ENCODE peak calls at places on chromosome X, in eight cellular contexts. N, X, T, R, M, F, Z and A are unnamed samples.

GRCh38 chrX:18119856-18120255 is 100.8 kb downstream of the BEND2 start:
- DNase-seq in N (no peak), X (no peak), T (peak; percentile 31), R (no peak), M (no peak), F (no peak), Z (no peak), A (no peak)

GRCh38 chrX:46251755-46252154 is 293.5 kb downstream of the ZNF674 start:
- DNase-seq in N (no peak), X (peak; percentile 13), T (peak; percentile 58), R (peak; percentile 5), M (no peak), F (no peak), Z (peak; percentile 13), A (no peak)

GRCh38 chrX:34365482-34365881 is 233.4 kb upstream of the FAM47A start:
- DNase-seq in N (no peak), X (peak; percentile 59), T (peak; percentile 30), R (no peak), M (no peak), F (no peak), Z (peak; percentile 43), A (no peak)

GRCh38 chrX:138794285-138794684 is 82.8 kb upstream of the FGF13 start:
- DNase-seq in N (no peak), X (no peak), T (peak; percentile 10), R (no peak), M (no peak), F (no peak), Z (no peak), A (no peak)

GRCh38 chrX:101745046-101745445 is 85.4 kb upstream of the ARMCX2 start:
- DNase-seq in N (no peak), X (peak; percentile 2), T (no peak), R (no peak), M (no peak), F (no peak), Z (no peak), A (no peak)

GRCh38 chrX:2958199-2958598 is 29.1 kb upstream of the ARSD start:
- DNase-seq in N (no peak), X (no peak), T (no peak), R (no peak), M (no peak), F (no peak), Z (no peak), A (no peak)

GRCh38 chrX:74023203-74023602 is 280.8 kb upstream of the ZCCHC13 start:
- DNase-seq in N (no peak), X (no peak), T (no peak), R (no peak), M (no peak), F (no peak), Z (no peak), A (no peak)

GRCh38 chrX:154056739-154057367 is 37.2 kb upstream of the IRAK1 start:
- DNase-seq in N (no peak), X (peak; percentile 34), T (no peak), R (no peak), M (no peak), F (no peak), Z (peak; percentile 47), A (no peak)

GRCh38 chrX:27598312-27598711 is 8.2 kb downstream of the DCAF8L2 start:
- DNase-seq in N (no peak), X (peak; percentile 57), T (no peak), R (no peak), M (no peak), F (no peak), Z (peak; percentile 16), A (no peak)

GRCh38 chrX:97639526-97639925 is 755.8 kb downstream of the RPA4 start:
- DNase-seq in N (no peak), X (no peak), T (no peak), R (no peak), M (no peak), F (no peak), Z (no peak), A (no peak)

GRCh38 chrX:131747173-131747572 is 203.3 kb downstream of the OR13H1 start:
- DNase-seq in N (peak; percentile 88), X (no peak), T (peak; percentile 91), R (peak; percentile 62), M (peak; percentile 89), F (peak; percentile 71), Z (no peak), A (peak; percentile 19)

GRCh38 chrX:107556967-107557366 is 71.3 kb upstream of the PRPS1 start:
- DNase-seq in N (no peak), X (no peak), T (no peak), R (no peak), M (no peak), F (no peak), Z (no peak), A (no peak)

GRCh38 chrX:8586953-8587352 is 122.3 kb downstream of the VCX3B start:
- DNase-seq in N (no peak), X (no peak), T (no peak), R (no peak), M (no peak), F (no peak), Z (no peak), A (no peak)

GRCh38 chrX:124212622-124213021 is 119.8 kb upstream of the TEX13D start:
- DNase-seq in N (no peak), X (no peak), T (no peak), R (no peak), M (no peak), F (no peak), Z (no peak), A (no peak)

GRCh38 chrX:132086717-132087116 is 41.1 kb downstream of the FRMD7 start:
- DNase-seq in N (no peak), X (peak; percentile 48), T (peak; percentile 65), R (no peak), M (no peak), F (no peak), Z (no peak), A (no peak)

GRCh38 chrX:130060122-130061069 is 49.9 kb downstream of the ELF4 start:
- DNase-seq in N (peak; percentile 95), X (peak; percentile 59), T (peak; percentile 86), R (peak; percentile 88), M (peak; percentile 86), F (peak; percentile 90), Z (peak; percentile 81), A (peak; percentile 78)

GRCh38 chrX:110310896-110311295 is 7.0 kb downstream of the AMMECR1 start:
- DNase-seq in N (no peak), X (peak; percentile 20), T (no peak), R (no peak), M (no peak), F (no peak), Z (peak; percentile 6), A (no peak)

GRCh38 chrX:44873415-44874270 is 655 bp downstream of the KDM6A start:
- DNase-seq in N (peak; percentile 91), X (peak; percentile 51), T (peak; percentile 29), R (no peak), M (peak; percentile 81), F (peak; percentile 83), Z (peak; percentile 58), A (no peak)

GRCh38 chrX:6041630-6042029 is 187.0 kb downstream of the NLGN4X start:
- DNase-seq in N (no peak), X (peak; percentile 8), T (peak; percentile 65), R (no peak), M (no peak), F (no peak), Z (no peak), A (no peak)

GRCh38 chrX:129565046-129565649 is 25.1 kb downstream of the OCRL start:
- DNase-seq in N (no peak), X (no peak), T (no peak), R (no peak), M (no peak), F (no peak), Z (no peak), A (no peak)

GRCh38 chrX:123425904-123426303 is 241.8 kb downstream of the GRIA3 start:
- DNase-seq in N (no peak), X (peak; percentile 39), T (peak; percentile 81), R (no peak), M (no peak), F (no peak), Z (no peak), A (no peak)

GRCh38 chrX:49003696-49004095 is 1.6 kb upstream of the GRIPAP1 start:
- DNase-seq in N (no peak), X (no peak), T (peak; percentile 60), R (no peak), M (no peak), F (no peak), Z (no peak), A (no peak)

GRCh38 chrX:41558531-41558930 is 111.4 kb downstream of the NYX start:
- DNase-seq in N (no peak), X (peak; percentile 50), T (peak; percentile 41), R (peak; percentile 14), M (no peak), F (no peak), Z (no peak), A (no peak)

GRCh38 chrX:149120459-149120858 is 384.6 kb downstream of the IDS start:
- DNase-seq in N (no peak), X (no peak), T (no peak), R (no peak), M (no peak), F (no peak), Z (no peak), A (no peak)
- TF ChIP-seq CTCF in N (no peak), X (no peak), T (no peak), R (no peak), M (no peak), F (no peak), Z (no peak), A (no peak)

GRCh38 chrX:4670606-4671005 is 957.2 kb upstream of the PRKX start:
- DNase-seq in N (no peak), X (no peak), T (peak; percentile 54), R (no peak), M (no peak), F (no peak), Z (no peak), A (no peak)
- TF ChIP-seq CTCF in N (no peak), X (no peak), T (peak; percentile 40), R (no peak), M (no peak), F (no peak), Z (no peak), A (no peak)

GRCh38 chrX:147476008-147476407 is 435.7 kb upstream of the FMR1 start:
- DNase-seq in N (no peak), X (peak; percentile 3), T (peak; percentile 35), R (no peak), M (no peak), F (no peak), Z (peak; percentile 38), A (no peak)
- TF ChIP-seq CTCF in N (no peak), X (no peak), T (peak; percentile 48), R (peak; percentile 6), M (no peak), F (no peak), Z (peak; percentile 35), A (peak; percentile 29)

DNA sequence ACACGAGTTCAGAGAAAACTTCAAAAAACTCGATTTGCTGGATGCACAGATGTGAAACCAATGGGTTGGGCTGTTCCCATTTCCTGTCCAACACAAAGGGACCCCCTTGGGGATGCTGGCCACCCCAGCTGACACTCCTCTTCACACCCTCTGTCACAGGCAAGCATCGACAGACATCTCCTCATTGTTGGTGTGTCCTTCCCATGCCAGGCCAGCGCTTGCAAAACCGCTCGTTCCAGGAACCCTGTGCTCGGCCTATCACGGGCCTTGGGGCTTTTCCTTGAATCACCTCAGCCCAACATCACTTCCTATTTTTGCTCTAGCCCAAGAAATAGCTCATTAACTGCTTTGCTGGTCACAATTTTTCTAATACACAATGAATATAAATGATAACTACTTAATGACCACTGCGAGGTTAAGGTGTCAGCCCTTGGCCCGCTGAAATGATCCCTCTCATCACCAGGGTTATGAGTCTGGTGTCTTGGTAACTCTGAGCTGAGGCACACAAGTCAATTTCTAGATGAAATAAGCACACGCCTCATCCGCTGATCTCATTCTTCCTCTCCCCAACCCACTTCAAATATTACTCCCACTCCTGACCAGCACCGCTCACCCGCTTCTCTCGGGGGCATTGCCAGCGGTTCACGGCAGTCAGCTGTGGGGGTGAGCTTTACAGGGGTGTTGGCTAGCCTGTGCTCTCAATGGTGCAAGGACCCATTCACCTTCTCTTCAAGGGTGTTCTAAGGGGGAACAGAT is 32.3 kb downstream of the BCOR start:
- DNase-seq in N (peak; percentile 64), X (no peak), T (no peak), R (no peak), M (no peak), F (peak; percentile 51), Z (no peak), A (no peak)
- TF ChIP-seq CTCF in N (no peak), X (no peak), T (no peak), R (no peak), M (no peak), F (no peak), Z (no peak), A (no peak)